ENCODE peak calls at places on chromosomes 7 and 10, in eight cellular contexts. N is adipocyte, Z is left ventricle myocardium inferior, S is heart left ventricle, X is neural progenitor cell, B is cardiac muscle cell, U is transverse colon, A is Peyer's patch. C is an unnamed sample.

GRCh38 chr10:29784175-29784773 is 149.5 kb upstream of the SVIL start:
- DNase-seq in S (peak; percentile 75), B (peak; percentile 96), U (peak; percentile 39), Z (no peak), X (no peak), N (peak; percentile 99), A (no peak), C (peak; percentile 59)

GRCh38 chr7:114627231-114627630 is 212.6 kb downstream of the FOXP2 start:
- DNase-seq in N (no peak), Z (no peak), X (no peak), S (no peak), U (no peak), B (no peak), A (no peak), C (no peak)

GRCh38 chr7:155363852-155364600 is 66.3 kb downstream of the INSIG1 start:
- DNase-seq in B (no peak), N (no peak), S (no peak), A (no peak), X (no peak), Z (no peak), U (no peak), C (no peak)

GRCh38 chr7:74477188-74477587 is 23.5 kb downstream of the GTF2IRD1 start:
- DNase-seq in X (no peak), U (no peak), S (no peak), A (no peak), N (no peak), Z (no peak), B (no peak), C (no peak)

GRCh38 chr10:71950683-71951082 is 13.5 kb upstream of the CHST3 start:
- DNase-seq in S (no peak), A (no peak), X (no peak), N (no peak), Z (no peak), B (no peak), U (no peak), C (no peak)

GRCh38 chr10:71255817-71256660 is 43.7 kb downstream of the UNC5B start:
- DNase-seq in X (peak; percentile 54), S (peak; percentile 72), B (peak; percentile 93), A (no peak), U (peak; percentile 92), N (peak; percentile 84), Z (peak; percentile 70), C (peak; percentile 79)

GRCh38 chr10:114632869-114633715 is 25.0 kb downstream of the ABLIM1 start:
- DNase-seq in U (no peak), A (no peak), S (peak; percentile 55), B (peak; percentile 64), Z (peak; percentile 34), X (peak; percentile 25), N (peak; percentile 88), C (peak; percentile 78)

GRCh38 chr7:12066561-12066960 is 144.5 kb upstream of the TMEM106B start:
- DNase-seq in Z (no peak), N (no peak), S (no peak), B (no peak), U (no peak), A (no peak), X (no peak), C (no peak)

GRCh38 chr10:122821808-122822207 is 23.8 kb downstream of the CUZD1 start:
- DNase-seq in X (no peak), A (no peak), U (no peak), Z (no peak), N (no peak), S (no peak), B (no peak), C (no peak)

GRCh38 chr7:77254429-77254828 is 54.8 kb upstream of the FGL2 start:
- DNase-seq in X (no peak), Z (no peak), S (no peak), N (peak; percentile 32), A (no peak), U (no peak), B (no peak), C (no peak)

GRCh38 chr10:72248477-72249151 is 25.1 kb upstream of the DDIT4 start:
- DNase-seq in S (peak; percentile 91), Z (peak; percentile 88), A (peak; percentile 94), B (peak; percentile 84), N (peak; percentile 68), X (no peak), U (peak; percentile 90), C (peak; percentile 89)

GRCh38 chr7:100682228-100682741 is 8.7 kb downstream of the GNB2 start:
- DNase-seq in Z (no peak), N (no peak), B (no peak), A (no peak), S (no peak), U (peak; percentile 8), X (no peak), C (no peak)

GRCh38 chr7:110911632-110912031 is 179.3 kb upstream of the LRRN3 start:
- DNase-seq in S (no peak), A (no peak), B (no peak), X (no peak), Z (no peak), U (no peak), N (no peak), C (no peak)

GRCh38 chr7:101507791-101508252 is 121.3 kb downstream of the MYL10 start:
- DNase-seq in U (peak; percentile 14), B (peak; percentile 63), X (peak; percentile 92), N (peak; percentile 76), S (no peak), Z (no peak), A (peak; percentile 19), C (no peak)

GRCh38 chr10:60650272-60650800 is 127.9 kb upstream of the CDK1 start:
- DNase-seq in S (no peak), B (no peak), N (no peak), Z (no peak), A (no peak), X (no peak), U (no peak), C (no peak)

GRCh38 chr7:32479574-32480200 is 10.5 kb downstream of the LSM5 start:
- DNase-seq in S (no peak), Z (no peak), A (no peak), B (peak; percentile 76), X (peak; percentile 61), N (peak; percentile 79), U (no peak), C (no peak)

GRCh38 chr7:1948887-1949680 is 279.0 kb downstream of the ELFN1 start:
- DNase-seq in S (peak; percentile 16), Z (peak; percentile 12), U (no peak), B (no peak), N (no peak), X (no peak), A (no peak), C (peak; percentile 30)

GRCh38 chr7:151518105-151518780 is 1.5 kb downstream of the RHEB start:
- DNase-seq in U (peak; percentile 75), N (peak; percentile 69), S (peak; percentile 81), X (peak; percentile 37), B (peak; percentile 48), A (peak; percentile 33), Z (peak; percentile 54), C (peak; percentile 49)

GRCh38 chr10:86223256-86223655 is 143.3 kb downstream of the GRID1 start:
- DNase-seq in S (peak; percentile 7), A (no peak), X (no peak), U (no peak), B (no peak), Z (no peak), N (no peak), C (no peak)

GRCh38 chr10:80077869-80078447 is 507 bp upstream of the TMEM254 start:
- DNase-seq in A (no peak), U (no peak), S (no peak), X (no peak), B (no peak), N (no peak), Z (no peak), C (no peak)

DNA sequence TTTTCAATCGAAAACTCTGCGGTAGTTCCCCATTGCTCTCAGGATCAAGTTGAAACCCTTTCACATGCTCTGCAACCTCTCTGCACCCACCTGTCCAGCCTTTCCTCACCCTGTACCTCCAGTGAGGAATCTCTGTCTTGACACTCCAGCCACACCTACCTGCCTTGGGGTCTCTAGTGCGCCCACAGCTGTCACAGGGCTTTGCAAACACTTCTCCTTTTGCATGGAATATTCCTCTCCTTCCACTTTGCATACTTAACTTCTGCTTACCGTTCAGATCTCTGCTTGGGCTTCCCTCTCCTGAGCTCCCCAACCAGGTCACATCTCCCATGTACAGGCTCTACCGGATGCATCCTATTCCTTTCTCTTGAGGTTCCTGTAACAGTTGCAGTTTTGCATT is 6.6 kb upstream of the ZYX start:
- DNase-seq in A (no peak), X (no peak), Z (no peak), U (no peak), S (no peak), N (no peak), B (no peak), C (no peak)
- H3K4me1 ChIP-seq in A (peaks cover 3% of the 10 kb centered on the region), X (peaks cover 11% of the 10 kb centered on the region), Z (peaks cover 8% of the 10 kb centered on the region), U (peaks cover 10% of the 10 kb centered on the region), S (peaks cover 9% of the 10 kb centered on the region), N (peaks cover 11% of the 10 kb centered on the region), B (peaks cover 8% of the 10 kb centered on the region), C (no peaks in the 10 kb centered on the region)

DNA sequence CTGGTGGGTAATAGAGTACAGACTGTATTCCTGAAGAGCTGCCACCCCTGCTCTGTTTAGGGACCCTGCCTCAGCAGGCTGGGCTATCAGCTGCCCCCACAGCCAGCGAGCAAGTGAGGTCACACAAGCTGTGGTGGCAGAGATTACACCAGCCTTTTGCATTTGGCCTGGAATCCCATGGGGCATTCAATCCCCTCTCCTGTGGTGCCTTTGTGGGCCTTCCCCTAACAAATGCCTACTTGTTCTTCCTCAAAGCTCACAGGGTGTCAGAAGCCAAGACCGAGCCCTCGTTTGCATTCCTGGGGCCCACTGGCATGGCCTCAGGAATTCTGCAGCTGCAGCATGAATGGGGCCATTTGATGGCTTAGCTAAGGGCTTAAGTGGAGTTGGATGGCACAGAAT is 212.7 kb upstream of the PHYHIPL start:
- DNase-seq in Z (no peak), S (no peak), X (peak; percentile 93), N (no peak), B (no peak), A (no peak), U (no peak), C (no peak)
- H3K27me3 ChIP-seq in Z (no peaks in the 10 kb centered on the region), S (no peaks in the 10 kb centered on the region), X (peaks cover 72% of the 10 kb centered on the region), N (no peaks in the 10 kb centered on the region), B (peaks cover 3% of the 10 kb centered on the region), A (no peaks in the 10 kb centered on the region), U (no peaks in the 10 kb centered on the region), C (no peaks in the 10 kb centered on the region)

DNA sequence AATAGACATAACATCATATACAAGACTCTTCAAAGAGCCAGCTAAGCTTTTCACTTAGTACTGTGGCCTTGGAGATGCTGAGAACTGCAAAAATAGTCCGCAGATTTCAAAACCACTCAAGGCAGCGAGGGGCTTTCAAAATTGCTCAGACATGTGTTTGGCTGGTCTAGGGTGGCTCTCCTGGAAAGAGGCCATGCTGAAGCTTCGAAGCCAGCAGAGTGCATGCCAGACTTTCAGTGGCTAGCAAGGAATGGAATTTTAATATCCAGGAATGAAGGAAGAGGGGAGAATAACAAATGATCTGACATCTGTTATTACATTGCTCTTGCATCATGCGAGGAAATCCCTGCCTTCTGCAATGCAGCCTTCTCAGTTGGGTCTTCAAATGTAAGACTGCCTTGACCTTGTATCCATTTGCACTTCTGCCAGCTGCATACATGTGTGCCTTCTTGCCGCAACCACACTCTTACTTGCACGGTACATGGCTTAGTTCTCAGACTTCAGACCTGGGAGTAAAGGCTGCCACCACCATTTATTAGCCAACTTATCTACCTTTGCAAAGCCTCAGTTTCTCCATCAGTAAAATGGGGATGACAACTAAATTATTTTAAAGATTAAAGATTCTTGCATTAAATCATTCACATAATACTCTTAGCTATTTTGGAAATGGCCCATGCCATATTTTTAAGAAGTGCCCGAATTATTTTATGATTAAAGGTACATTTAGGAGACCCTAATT is 55.9 kb downstream of the ITIH5 start:
- DNase-seq in S (no peak), B (peak; percentile 96), Z (peak; percentile 29), N (peak; percentile 91), A (no peak), U (peak; percentile 44), X (no peak), C (peak; percentile 58)
- H3K4me1 ChIP-seq in S (no peaks in the 10 kb centered on the region), B (no peaks in the 10 kb centered on the region), Z (peaks cover 23% of the 10 kb centered on the region), N (peaks cover 47% of the 10 kb centered on the region), A (no peaks in the 10 kb centered on the region), U (peaks cover 2% of the 10 kb centered on the region), X (no peaks in the 10 kb centered on the region), C (no peaks in the 10 kb centered on the region)

GRCh38 chr10:1560535-1561192 is 176.7 kb downstream of the ADARB2 start:
- DNase-seq in S (no peak), B (no peak), Z (no peak), U (no peak), X (no peak), N (no peak), A (no peak), C (no peak)
- H3K27me3 ChIP-seq in S (no peaks in the 10 kb centered on the region), B (no peaks in the 10 kb centered on the region), Z (peaks cover 75% of the 10 kb centered on the region), U (no peaks in the 10 kb centered on the region), X (no peaks in the 10 kb centered on the region), N (peaks cover 7% of the 10 kb centered on the region), A (no peaks in the 10 kb centered on the region), C (no peaks in the 10 kb centered on the region)